ENCODE peak calls at places on chromosomes 4 and X, in six cellular contexts. One of them, this sample, is unnamed.
A peak's percentile ranks its signal among the peaks of the same experiment; 100 is the strongest.

GRCh38 chr4:142365386-142365785 is 480.7 kb downstream of the INPP4B start:
- DNase-seq in mesenchymal stem cell: no peak
- DNase-seq in OCI-LY7: no peak
- DNase-seq in GM23248: peak; percentile 47
- DNase-seq in PC-9: no peak
- DNase-seq in K562: no peak
- DNase-seq in this sample: no peak

GRCh38 chr4:85929926-85930325 is 429.9 kb downstream of the MAPK10 start:
- DNase-seq in mesenchymal stem cell: no peak
- DNase-seq in OCI-LY7: no peak
- DNase-seq in GM23248: peak; percentile 6
- DNase-seq in PC-9: no peak
- DNase-seq in K562: no peak
- DNase-seq in this sample: no peak

GRCh38 chr4:71009796-71010588 is 16.5 kb downstream of the DCK start:
- DNase-seq in mesenchymal stem cell: peak; percentile 60
- DNase-seq in OCI-LY7: peak; percentile 66
- DNase-seq in GM23248: peak; percentile 63
- DNase-seq in PC-9: peak; percentile 39
- DNase-seq in K562: peak; percentile 62
- DNase-seq in this sample: peak; percentile 66

GRCh38 chr4:155371432-155372043 is 5.2 kb downstream of the MAP9 start:
- DNase-seq in mesenchymal stem cell: peak; percentile 47
- DNase-seq in OCI-LY7: peak; percentile 54
- DNase-seq in GM23248: peak; percentile 43
- DNase-seq in PC-9: no peak
- DNase-seq in K562: peak; percentile 6
- DNase-seq in this sample: peak; percentile 61

GRCh38 chr4:19944806-19945205 is 306.9 kb upstream of the SLIT2 start:
- DNase-seq in mesenchymal stem cell: no peak
- DNase-seq in OCI-LY7: no peak
- DNase-seq in GM23248: no peak
- DNase-seq in PC-9: no peak
- DNase-seq in K562: no peak
- DNase-seq in this sample: no peak

GRCh38 chrX:72624194-72624593 is 51.6 kb upstream of the HDAC8 start:
- DNase-seq in mesenchymal stem cell: no peak
- DNase-seq in OCI-LY7: no peak
- DNase-seq in GM23248: no peak
- DNase-seq in PC-9: no peak
- DNase-seq in K562: no peak
- DNase-seq in this sample: no peak

GRCh38 chrX:100695302-100695701 is 36.6 kb downstream of the SYTL4 start:
- DNase-seq in mesenchymal stem cell: no peak
- DNase-seq in OCI-LY7: no peak
- DNase-seq in GM23248: no peak
- DNase-seq in PC-9: peak; percentile 51
- DNase-seq in K562: no peak
- DNase-seq in this sample: peak; percentile 54

GRCh38 chr4:44446801-44447562 is 1.6 kb downstream of the KCTD8 start:
- DNase-seq in mesenchymal stem cell: no peak
- DNase-seq in OCI-LY7: no peak
- DNase-seq in GM23248: no peak
- DNase-seq in PC-9: no peak
- DNase-seq in K562: no peak
- DNase-seq in this sample: no peak

GRCh38 chr4:5043579-5043978 is 7.7 kb upstream of the STK32B start:
- DNase-seq in mesenchymal stem cell: no peak
- DNase-seq in OCI-LY7: no peak
- DNase-seq in GM23248: no peak
- DNase-seq in PC-9: no peak
- DNase-seq in K562: no peak
- DNase-seq in this sample: peak; percentile 48

GRCh38 chrX:12949927-12950656 is 24.8 kb upstream of the TMSB4X start:
- DNase-seq in mesenchymal stem cell: peak; percentile 94
- DNase-seq in OCI-LY7: peak; percentile 84
- DNase-seq in GM23248: peak; percentile 90
- DNase-seq in PC-9: no peak
- DNase-seq in K562: peak; percentile 89
- DNase-seq in this sample: no peak

GRCh38 chr4:4618846-4619245 is 77.0 kb upstream of the STX18 start:
- DNase-seq in mesenchymal stem cell: no peak
- DNase-seq in OCI-LY7: no peak
- DNase-seq in GM23248: no peak
- DNase-seq in PC-9: no peak
- DNase-seq in K562: no peak
- DNase-seq in this sample: no peak

GRCh38 chr4:147787204-147787603 is 55.3 kb downstream of the ARHGAP10 start:
- DNase-seq in mesenchymal stem cell: peak; percentile 29
- DNase-seq in OCI-LY7: no peak
- DNase-seq in GM23248: peak; percentile 72
- DNase-seq in PC-9: no peak
- DNase-seq in K562: no peak
- DNase-seq in this sample: peak; percentile 42

GRCh38 chrX:105483011-105483410 is 262.5 kb upstream of the TEX13A start:
- DNase-seq in mesenchymal stem cell: peak; percentile 41
- DNase-seq in OCI-LY7: no peak
- DNase-seq in GM23248: no peak
- DNase-seq in PC-9: no peak
- DNase-seq in K562: no peak
- DNase-seq in this sample: peak; percentile 64

GRCh38 chrX:1903380-1903935 is 288.6 kb downstream of the ASMT start:
- DNase-seq in mesenchymal stem cell: peak; percentile 1
- DNase-seq in OCI-LY7: no peak
- DNase-seq in GM23248: peak; percentile 4
- DNase-seq in PC-9: peak; percentile 49
- DNase-seq in K562: no peak
- DNase-seq in this sample: peak; percentile 95

GRCh38 chr4:181823183-181823582 is 420.0 kb upstream of the TENM3 start:
- DNase-seq in mesenchymal stem cell: no peak
- DNase-seq in OCI-LY7: no peak
- DNase-seq in GM23248: no peak
- DNase-seq in PC-9: no peak
- DNase-seq in K562: no peak
- DNase-seq in this sample: no peak

GRCh38 chrX:65634732-65635131 is 32.7 kb upstream of the MSN start:
- DNase-seq in mesenchymal stem cell: no peak
- DNase-seq in OCI-LY7: no peak
- DNase-seq in GM23248: no peak
- DNase-seq in PC-9: no peak
- DNase-seq in K562: no peak
- DNase-seq in this sample: no peak
- H3K27ac ChIP-seq in mesenchymal stem cell: no peak overlapping the region
- H3K27ac ChIP-seq in OCI-LY7: no peak overlapping the region
- H3K27ac ChIP-seq in GM23248: no peak overlapping the region
- H3K27ac ChIP-seq in PC-9: no peak overlapping the region
- H3K27ac ChIP-seq in K562: no peak overlapping the region
- H3K27ac ChIP-seq in this sample: no peak overlapping the region

GRCh38 chr4:150145090-150145949 is 67.1 kb downstream of the DCLK2 start:
- DNase-seq in mesenchymal stem cell: peak; percentile 59
- DNase-seq in OCI-LY7: no peak
- DNase-seq in GM23248: peak; percentile 20
- DNase-seq in PC-9: no peak
- DNase-seq in K562: peak; percentile 1
- DNase-seq in this sample: peak; percentile 37

GRCh38 chr4:150136481-150136880 is 58.2 kb downstream of the DCLK2 start:
- DNase-seq in mesenchymal stem cell: peak; percentile 63
- DNase-seq in OCI-LY7: no peak
- DNase-seq in GM23248: peak; percentile 35
- DNase-seq in PC-9: no peak
- DNase-seq in K562: no peak
- DNase-seq in this sample: no peak

GRCh38 chr4:150142831-150143230 is 64.6 kb downstream of the DCLK2 start:
- DNase-seq in mesenchymal stem cell: no peak
- DNase-seq in OCI-LY7: no peak
- DNase-seq in GM23248: no peak
- DNase-seq in PC-9: no peak
- DNase-seq in K562: no peak
- DNase-seq in this sample: no peak

GRCh38 chr4:150139297-150139696 is 61.1 kb downstream of the DCLK2 start:
- DNase-seq in mesenchymal stem cell: no peak
- DNase-seq in OCI-LY7: no peak
- DNase-seq in GM23248: no peak
- DNase-seq in PC-9: no peak
- DNase-seq in K562: no peak
- DNase-seq in this sample: no peak

DNA sequence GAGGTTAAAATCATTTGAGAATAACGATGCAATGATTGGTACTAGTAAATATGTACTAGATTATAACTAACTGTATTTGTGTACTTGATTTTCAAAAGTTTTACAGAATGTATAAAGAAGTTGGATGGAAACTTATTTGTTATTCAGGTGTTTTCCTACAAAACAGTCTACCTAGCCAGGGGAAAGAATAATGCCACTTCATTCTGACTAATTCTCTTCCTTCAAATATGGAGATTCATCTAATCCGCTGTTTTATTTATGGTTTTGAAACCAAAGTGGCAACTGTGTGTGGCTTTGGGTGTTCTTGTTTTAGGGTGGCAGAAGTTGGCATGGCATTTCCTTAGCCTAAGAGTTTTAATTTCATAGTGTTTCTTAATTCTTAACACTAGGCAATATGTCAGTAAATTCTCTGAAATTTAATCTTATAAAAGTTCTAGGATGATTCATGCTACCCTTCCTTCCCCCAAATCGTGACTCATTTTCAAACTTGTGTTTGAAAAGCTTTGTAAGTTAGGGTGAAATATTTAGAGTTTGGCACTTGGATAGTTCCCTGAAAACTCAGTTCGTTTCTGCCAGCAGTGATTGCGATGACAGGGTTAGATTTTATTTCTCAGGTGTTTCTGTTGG is 62.6 kb downstream of the DCLK2 start:
- DNase-seq in mesenchymal stem cell: peak; percentile 61
- DNase-seq in OCI-LY7: no peak
- DNase-seq in GM23248: peak; percentile 85
- DNase-seq in PC-9: peak; percentile 63
- DNase-seq in K562: no peak
- DNase-seq in this sample: peak; percentile 78
- H3K4me2 ChIP-seq in mesenchymal stem cell: no peak overlapping the region
- H3K4me2 ChIP-seq in OCI-LY7: no peak overlapping the region
- H3K4me2 ChIP-seq in GM23248: peak overlapping the region; percentile 57
- H3K4me2 ChIP-seq in PC-9: peak overlapping the region; percentile 43
- H3K4me2 ChIP-seq in K562: no peak overlapping the region
- H3K4me2 ChIP-seq in this sample: peak overlapping the region; percentile 83

GRCh38 chr4:57430706-57431105 is 320.5 kb upstream of the IGFBP7 start:
- DNase-seq in mesenchymal stem cell: no peak
- DNase-seq in OCI-LY7: no peak
- DNase-seq in GM23248: no peak
- DNase-seq in PC-9: no peak
- DNase-seq in K562: no peak
- DNase-seq in this sample: peak; percentile 37
- H3K4me3 ChIP-seq in mesenchymal stem cell: no peak overlapping the region
- H3K4me3 ChIP-seq in OCI-LY7: no peak overlapping the region
- H3K4me3 ChIP-seq in GM23248: no peak overlapping the region
- H3K4me3 ChIP-seq in PC-9: no peak overlapping the region
- H3K4me3 ChIP-seq in K562: no peak overlapping the region
- H3K4me3 ChIP-seq in this sample: no peak overlapping the region

DNA sequence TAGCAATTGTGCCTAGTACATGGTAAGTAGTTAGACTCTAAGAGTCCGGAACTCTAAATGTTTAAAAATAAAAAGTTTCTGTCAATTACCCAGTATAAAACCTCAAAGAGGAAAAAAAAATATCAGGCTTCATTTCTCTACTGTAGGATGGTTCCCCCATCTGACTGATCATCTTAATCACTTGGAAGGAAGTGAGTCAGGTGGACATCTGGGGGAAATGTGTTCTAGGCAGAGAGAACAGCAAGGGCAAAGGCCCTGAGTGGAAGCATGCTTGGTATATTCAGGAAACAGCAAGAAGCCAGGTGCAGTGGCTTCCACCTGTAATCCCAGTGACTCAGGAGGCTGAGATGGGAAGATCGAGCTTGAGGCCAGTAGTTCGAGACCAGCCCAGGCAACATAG is 2.9 kb upstream of the EIF1AX start:
- DNase-seq in mesenchymal stem cell: peak; percentile 24
- DNase-seq in OCI-LY7: peak; percentile 6
- DNase-seq in GM23248: peak; percentile 66
- DNase-seq in PC-9: no peak
- DNase-seq in K562: no peak
- DNase-seq in this sample: peak; percentile 73
- H3K27ac ChIP-seq in mesenchymal stem cell: no peak overlapping the region
- H3K27ac ChIP-seq in OCI-LY7: no peak overlapping the region
- H3K27ac ChIP-seq in GM23248: no peak overlapping the region
- H3K27ac ChIP-seq in PC-9: no peak overlapping the region
- H3K27ac ChIP-seq in K562: no peak overlapping the region
- H3K27ac ChIP-seq in this sample: peak overlapping the region; percentile 39